ENCODE peak calls at places on chromosomes 5 and 9, in five cellular contexts. O is GM10248, J is astrocyte of the spinal cord, E is MV-4-11, T is C1 segment of cervical spinal cord. Y is an unnamed sample.

GRCh38 chr5:146592342-146592741 is 76.4 kb upstream of the GPR151 start:
- DNase-seq in O (no peak), T (no peak), J (no peak), E (no peak), Y (no peak)

GRCh38 chr9:37220971-37221370 is 100.6 kb downstream of the ZCCHC7 start:
- DNase-seq in E (no peak), T (no peak), J (no peak), O (no peak), Y (no peak)

GRCh38 chr9:131701789-131702337 is 38.0 kb downstream of the RAPGEF1 start:
- DNase-seq in J (peak), O (no peak), E (no peak), T (no peak), Y (no peak)

GRCh38 chr9:4594545-4594944 is 67.5 kb upstream of the PLPP6 start:
- DNase-seq in J (no peak), E (no peak), O (no peak), T (no peak), Y (no peak)

GRCh38 chr9:17802249-17802857 is 223.5 kb downstream of the SH3GL2 start:
- DNase-seq in T (no peak), E (peak), O (peak), J (peak), Y (no peak)

GRCh38 chr5:80654054-80654390 is 430 bp upstream of the MSH3 start:
- DNase-seq in T (no peak), O (peak), E (peak), J (no peak), Y (no peak)

GRCh38 chr5:66356011-66356565 is 212.0 kb downstream of the SREK1 start:
- DNase-seq in O (no peak), E (peak), J (no peak), T (no peak), Y (no peak)

GRCh38 chr5:158718738-158719505 is 380.8 kb downstream of the EBF1 start:
- DNase-seq in J (peak), T (no peak), E (peak), O (no peak), Y (no peak)

GRCh38 chr5:111453290-111453689 is 59.0 kb downstream of the STARD4 start:
- DNase-seq in E (no peak), J (no peak), O (no peak), T (no peak), Y (no peak)

GRCh38 chr5:60366489-60366888 is 333.5 kb downstream of the DEPDC1B start:
- DNase-seq in T (no peak), J (peak), E (no peak), O (no peak), Y (no peak)

GRCh38 chr9:91160181-91160580 is 201.5 kb downstream of the AUH start:
- DNase-seq in J (no peak), E (no peak), T (peak), O (no peak), Y (no peak)

GRCh38 chr9:116859763-116860162 is 172.7 kb downstream of the TRIM32 start:
- DNase-seq in O (no peak), T (no peak), J (no peak), E (no peak), Y (no peak)

GRCh38 chr9:131739988-131740648 is at the start of gene RAPGEF1:
- DNase-seq in J (no peak), O (peak), E (peak), T (peak), Y (peak)

GRCh38 chr9:19173598-19174125 is 46.4 kb upstream of the PLIN2 start:
- DNase-seq in T (no peak), O (no peak), E (peak), J (no peak), Y (no peak)

GRCh38 chr9:69444021-69444420 is 119.0 kb downstream of the ENTREP1 start:
- DNase-seq in E (no peak), J (peak), T (no peak), O (no peak), Y (no peak)

GRCh38 chr9:121635300-121635699 is 16.1 kb upstream of the DAB2IP start:
- DNase-seq in J (no peak), T (no peak), E (no peak), O (no peak), Y (no peak)

GRCh38 chr5:83895860-83896259 is 175.2 kb upstream of the HAPLN1 start:
- DNase-seq in J (peak), T (no peak), E (no peak), O (no peak), Y (no peak)

GRCh38 chr9:115161431-115161830 is 43.5 kb upstream of the TNC start:
- DNase-seq in E (no peak), T (no peak), J (no peak), O (no peak), Y (no peak)

GRCh38 chr9:114155967-114156294 is 594 bp downstream of the COL27A1 start:
- DNase-seq in T (no peak), J (no peak), E (no peak), O (no peak), Y (no peak)

GRCh38 chr5:150481972-150482406 is 25.9 kb upstream of the NDST1 start:
- DNase-seq in J (no peak), E (no peak), T (no peak), O (no peak), Y (no peak)

GRCh38 chr5:179852993-179853547 is 5.5 kb downstream of the MRNIP start:
- DNase-seq in T (no peak), O (peak), J (no peak), E (peak), Y (no peak)

GRCh38 chr5:156402387-156402921 is 75.5 kb downstream of the SGCD start:
- DNase-seq in E (no peak), T (no peak), O (peak), J (no peak), Y (peak)

GRCh38 chr9:114304416-114305188 is 18.3 kb upstream of the ORM1 start:
- DNase-seq in O (no peak), T (no peak), J (no peak), E (no peak), Y (no peak)

GRCh38 chr5:158013939-158014338 is 155.0 kb upstream of the CLINT1 start:
- DNase-seq in T (no peak), J (no peak), E (no peak), O (peak), Y (no peak)

Y was measured in CD8-positive, alpha-beta T cell.